ENCODE peak calls at places on chromosome 17, in seven cellular contexts. L is GM23248, V is SK-N-SH, W is mesenchymal stem cell, R is astrocyte, Y is colonic mucosa, O is mesendoderm. B is an unnamed sample.
A peak's percentile ranks its signal among the peaks of the same experiment; 100 is the strongest.

GRCh38 chr17:36509272-36509985 is 22.9 kb downstream of the ZNHIT3 start:
- DNase-seq in Y (no peak), W (no peak), V (no peak), L (no peak), R (no peak), O (no peak), B (no peak)

GRCh38 chr17:12041316-12041715 is 20.6 kb downstream of the MAP2K4 start:
- DNase-seq in L (peak; percentile 91), W (peak; percentile 72), V (no peak), O (no peak), R (peak; percentile 82), Y (no peak), B (peak; percentile 78)

GRCh38 chr17:63525190-63525946 is 2.2 kb downstream of the KCNH6 start:
- DNase-seq in L (no peak), W (no peak), R (no peak), V (no peak), Y (no peak), O (peak; percentile 13), B (no peak)

GRCh38 chr17:15501282-15501681 is 33.9 kb upstream of the CDRT4 start:
- DNase-seq in R (no peak), L (no peak), O (no peak), V (no peak), W (no peak), Y (no peak), B (no peak)

GRCh38 chr17:9937164-9937835 is 32.2 kb upstream of the RCVRN start:
- DNase-seq in Y (peak; percentile 29), R (peak; percentile 27), L (peak; percentile 78), W (no peak), V (no peak), O (no peak), B (peak; percentile 70)

GRCh38 chr17:74437702-74438101 is 5.8 kb downstream of the GPRC5C start:
- DNase-seq in V (peak; percentile 68), W (no peak), O (peak; percentile 39), L (no peak), Y (no peak), R (no peak), B (no peak)

GRCh38 chr17:2137342-2138098 is 82.6 kb downstream of the HIC1 start:
- DNase-seq in Y (no peak), R (peak; percentile 89), W (peak; percentile 95), L (peak; percentile 89), O (peak; percentile 92), V (no peak), B (peak; percentile 39)

GRCh38 chr17:68775338-68775737 is 174.2 kb upstream of the FAM20A start:
- DNase-seq in V (no peak), R (no peak), W (peak; percentile 15), O (no peak), L (peak; percentile 39), Y (no peak), B (peak; percentile 22)

GRCh38 chr17:6632530-6632929 is 8.0 kb downstream of the KIAA0753 start:
- DNase-seq in W (no peak), O (no peak), R (no peak), L (no peak), V (no peak), Y (no peak), B (no peak)

GRCh38 chr17:3729881-3730280 is 6.2 kb downstream of the HASPIN start:
- DNase-seq in R (no peak), Y (no peak), O (no peak), L (no peak), W (no peak), V (no peak), B (no peak)
- H3K9ac ChIP-seq in R (no peak overlapping the region), Y (no peak overlapping the region), O (no peak overlapping the region), L (no peak overlapping the region), W (no peak overlapping the region), V (no peak overlapping the region), B (no peak overlapping the region)

DNA sequence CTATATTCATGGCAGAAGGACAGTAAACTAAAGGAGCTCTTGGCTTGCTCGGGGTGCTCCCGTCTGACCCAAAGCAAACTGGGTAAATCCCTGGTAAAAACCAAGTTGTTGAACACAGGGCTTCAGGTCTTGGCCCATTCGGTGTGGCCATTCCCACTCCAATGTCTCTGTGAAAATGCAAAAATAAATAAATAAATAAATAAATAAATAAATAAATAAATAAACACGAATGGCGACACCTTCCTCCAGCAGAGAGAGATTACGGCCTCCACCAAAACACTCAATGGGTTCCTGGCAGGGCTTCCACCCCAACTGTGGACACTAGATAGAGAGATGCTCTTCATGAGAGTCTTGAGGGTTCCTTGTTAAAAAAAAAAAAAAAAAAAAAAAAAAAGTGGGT is 325.3 kb downstream of the SOX9 start:
- DNase-seq in Y (no peak), R (no peak), V (no peak), O (no peak), W (no peak), L (no peak), B (no peak)
- H3K4me3 ChIP-seq in Y (no peak overlapping the region), R (no peak overlapping the region), V (no peak overlapping the region), O (no peak overlapping the region), W (no peak overlapping the region), L (no peak overlapping the region), B (no peak overlapping the region)

GRCh38 chr17:64728041-64728695 is 66.1 kb upstream of the SMURF2 start:
- DNase-seq in V (no peak), Y (no peak), O (no peak), W (peak; percentile 74), R (no peak), L (peak; percentile 9), B (no peak)

GRCh38 chr17:64718058-64718457 is 56.0 kb upstream of the SMURF2 start:
- DNase-seq in L (no peak), O (no peak), V (no peak), R (no peak), W (no peak), Y (no peak), B (no peak)

DNA sequence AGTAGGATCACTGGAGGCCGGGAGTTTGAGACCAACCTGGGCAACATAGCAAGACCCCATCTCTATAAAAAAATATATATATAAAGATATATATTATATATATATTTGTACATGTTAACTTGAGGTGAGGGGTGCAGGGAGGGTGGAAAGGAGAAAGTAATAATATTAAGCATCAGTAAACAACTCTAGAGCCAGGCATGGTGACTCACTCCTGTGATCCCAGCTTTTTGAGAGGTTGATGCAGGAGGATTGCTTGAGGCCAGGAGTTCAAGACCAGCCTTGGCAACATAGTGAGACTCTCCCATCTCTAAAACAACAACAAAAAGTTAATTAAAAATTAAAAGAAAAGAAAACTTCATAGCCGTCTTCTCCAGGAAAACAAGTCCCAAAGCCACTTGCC is 61.7 kb upstream of the SMURF2 start:
- DNase-seq in Y (no peak), V (no peak), O (no peak), R (no peak), W (no peak), L (peak; percentile 44), B (no peak)
- H3K9ac ChIP-seq in Y (no peak overlapping the region), V (peak overlapping the region; percentile 32), O (no peak overlapping the region), R (peak overlapping the region; percentile 59), W (peak overlapping the region; percentile 65), L (peak overlapping the region; percentile 31), B (peak overlapping the region; percentile 54)

GRCh38 chr17:20988896-20989295 is 53.9 kb downstream of the USP22 start:
- DNase-seq in W (no peak), L (no peak), V (no peak), R (no peak), O (no peak), Y (no peak), B (no peak)

GRCh38 chr17:20989481-20989880 is 53.3 kb downstream of the USP22 start:
- DNase-seq in Y (no peak), O (no peak), W (no peak), R (no peak), L (no peak), V (no peak), B (no peak)

GRCh38 chr17:20988001-20988641 is 54.7 kb downstream of the USP22 start:
- DNase-seq in W (no peak), O (no peak), Y (no peak), R (no peak), V (no peak), L (no peak), B (no peak)

GRCh38 chr17:20987511-20987910 is 55.3 kb downstream of the USP22 start:
- DNase-seq in O (no peak), V (no peak), R (no peak), Y (no peak), L (no peak), W (no peak), B (no peak)

GRCh38 chr17:20986767-20987510 is 55.9 kb downstream of the USP22 start:
- DNase-seq in W (no peak), O (no peak), L (no peak), R (no peak), V (no peak), Y (no peak), B (no peak)
- H3K4me3 ChIP-seq in W (no peak overlapping the region), O (no peak overlapping the region), L (no peak overlapping the region), R (no peak overlapping the region), V (no peak overlapping the region), Y (no peak overlapping the region), B (no peak overlapping the region)

DNA sequence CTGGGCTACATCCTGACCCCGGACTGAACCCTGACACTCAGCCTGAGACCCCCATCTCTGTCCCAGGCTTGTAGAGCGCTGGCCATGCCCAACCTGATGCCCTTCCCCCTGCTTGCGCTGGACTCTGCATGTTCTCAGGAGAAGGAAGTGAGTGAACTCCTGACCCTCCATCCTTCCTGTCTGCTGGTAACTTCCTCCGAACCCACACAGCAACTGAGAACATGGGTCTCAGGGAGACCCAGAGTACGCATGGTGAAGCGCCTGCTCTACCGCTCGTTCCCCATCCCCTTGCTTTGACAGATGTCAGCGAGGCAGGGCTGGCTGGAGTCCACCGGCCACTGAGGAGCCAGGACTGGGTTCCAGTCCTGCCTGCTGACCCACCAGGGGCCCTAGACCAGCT is 6.1 kb downstream of the CAMKK1 start:
- DNase-seq in R (no peak), Y (peak; percentile 40), W (no peak), V (no peak), O (no peak), L (no peak), B (no peak)
- H3K9ac ChIP-seq in R (no peak overlapping the region), Y (peak overlapping the region; percentile 44), W (peak overlapping the region; percentile 88), V (no peak overlapping the region), O (no peak overlapping the region), L (no peak overlapping the region), B (no peak overlapping the region)

GRCh38 chr17:26774291-26775218 is 519.4 kb upstream of the WSB1 start:
- DNase-seq in V (peak; percentile 2), W (no peak), Y (no peak), O (no peak), R (no peak), L (no peak), B (no peak)

GRCh38 chr17:26773189-26774188 is 520.4 kb upstream of the WSB1 start:
- DNase-seq in L (no peak), Y (no peak), V (no peak), W (no peak), R (no peak), O (no peak), B (no peak)

GRCh38 chr17:26775219-26775822 is 518.6 kb upstream of the WSB1 start:
- DNase-seq in L (no peak), V (no peak), W (no peak), Y (no peak), O (no peak), R (no peak), B (no peak)
- H3K4me3 ChIP-seq in L (no peak overlapping the region), V (no peak overlapping the region), W (no peak overlapping the region), Y (no peak overlapping the region), O (no peak overlapping the region), R (no peak overlapping the region), B (no peak overlapping the region)